ENCODE peak calls at places on chromosomes 11 and 22, in seven cellular contexts. One of them, this sample, is unnamed.

GRCh38 chr11:64284048-64284961 is at the start of gene BAD:
- DNase-seq in mammary epithelial cell: peak; percentile 88
- DNase-seq in fibroblast of lung: peak; percentile 91
- DNase-seq in hepatocyte: peak; percentile 97
- DNase-seq in MM.1S: peak; percentile 96
- DNase-seq in GM23338: peak; percentile 98
- DNase-seq in endothelial cell of umbilical vein: peak; percentile 91
- DNase-seq in this sample: peak; percentile 94

GRCh38 chr11:95698939-95699562 is 90.5 kb downstream of the FAM76B start:
- DNase-seq in mammary epithelial cell: peak; percentile 93
- DNase-seq in fibroblast of lung: no peak
- DNase-seq in hepatocyte: peak; percentile 20
- DNase-seq in MM.1S: no peak
- DNase-seq in GM23338: no peak
- DNase-seq in endothelial cell of umbilical vein: no peak
- DNase-seq in this sample: no peak

GRCh38 chr22:42644422-42645340 is 4.3 kb upstream of the ATP5MGL start:
- DNase-seq in mammary epithelial cell: no peak
- DNase-seq in fibroblast of lung: peak; percentile 42
- DNase-seq in hepatocyte: peak; percentile 52
- DNase-seq in MM.1S: no peak
- DNase-seq in GM23338: no peak
- DNase-seq in endothelial cell of umbilical vein: peak; percentile 75
- DNase-seq in this sample: no peak

GRCh38 chr11:133163463-133164419 is 368.6 kb downstream of the OPCML start:
- DNase-seq in mammary epithelial cell: peak; percentile 32
- DNase-seq in fibroblast of lung: peak; percentile 45
- DNase-seq in hepatocyte: peak; percentile 71
- DNase-seq in MM.1S: peak; percentile 29
- DNase-seq in GM23338: peak; percentile 86
- DNase-seq in endothelial cell of umbilical vein: no peak
- DNase-seq in this sample: peak; percentile 30

GRCh38 chr11:2136209-2136951 is 2.8 kb downstream of the IGF2 start:
- DNase-seq in mammary epithelial cell: no peak
- DNase-seq in fibroblast of lung: no peak
- DNase-seq in hepatocyte: no peak
- DNase-seq in MM.1S: no peak
- DNase-seq in GM23338: peak; percentile 64
- DNase-seq in endothelial cell of umbilical vein: no peak
- DNase-seq in this sample: no peak

GRCh38 chr11:119222308-119222707 is 16.2 kb downstream of the CBL start:
- DNase-seq in mammary epithelial cell: no peak
- DNase-seq in fibroblast of lung: peak; percentile 86
- DNase-seq in hepatocyte: peak; percentile 32
- DNase-seq in MM.1S: no peak
- DNase-seq in GM23338: no peak
- DNase-seq in endothelial cell of umbilical vein: peak; percentile 64
- DNase-seq in this sample: no peak

GRCh38 chr22:47547881-47548630 is 785.6 kb downstream of the TBC1D22A start:
- DNase-seq in mammary epithelial cell: no peak
- DNase-seq in fibroblast of lung: no peak
- DNase-seq in hepatocyte: no peak
- DNase-seq in MM.1S: no peak
- DNase-seq in GM23338: no peak
- DNase-seq in endothelial cell of umbilical vein: no peak
- DNase-seq in this sample: no peak

GRCh38 chr11:297666-298405 is 1.5 kb downstream of the IFITM5 start:
- DNase-seq in mammary epithelial cell: no peak
- DNase-seq in fibroblast of lung: no peak
- DNase-seq in hepatocyte: no peak
- DNase-seq in MM.1S: no peak
- DNase-seq in GM23338: no peak
- DNase-seq in endothelial cell of umbilical vein: no peak
- DNase-seq in this sample: no peak

GRCh38 chr11:17410606-17411379 is 22.3 kb upstream of the KCNJ11 start:
- DNase-seq in mammary epithelial cell: no peak
- DNase-seq in fibroblast of lung: no peak
- DNase-seq in hepatocyte: no peak
- DNase-seq in MM.1S: no peak
- DNase-seq in GM23338: no peak
- DNase-seq in endothelial cell of umbilical vein: peak; percentile 17
- DNase-seq in this sample: no peak

GRCh38 chr11:373716-374551 is 4.6 kb downstream of the B4GALNT4 start:
- DNase-seq in mammary epithelial cell: no peak
- DNase-seq in fibroblast of lung: no peak
- DNase-seq in hepatocyte: no peak
- DNase-seq in MM.1S: no peak
- DNase-seq in GM23338: no peak
- DNase-seq in endothelial cell of umbilical vein: no peak
- DNase-seq in this sample: no peak

GRCh38 chr11:120132645-120133185 is 5.2 kb downstream of the TRIM29 start:
- DNase-seq in mammary epithelial cell: no peak
- DNase-seq in fibroblast of lung: no peak
- DNase-seq in hepatocyte: no peak
- DNase-seq in MM.1S: no peak
- DNase-seq in GM23338: no peak
- DNase-seq in endothelial cell of umbilical vein: no peak
- DNase-seq in this sample: no peak

GRCh38 chr22:17397756-17398155 is 28.5 kb downstream of the CECR2 start:
- DNase-seq in mammary epithelial cell: no peak
- DNase-seq in fibroblast of lung: no peak
- DNase-seq in hepatocyte: no peak
- DNase-seq in MM.1S: no peak
- DNase-seq in GM23338: no peak
- DNase-seq in endothelial cell of umbilical vein: no peak
- DNase-seq in this sample: no peak

GRCh38 chr11:118918128-118918685 is 7.5 kb downstream of the BCL9L start:
- DNase-seq in mammary epithelial cell: peak; percentile 83
- DNase-seq in fibroblast of lung: peak; percentile 97
- DNase-seq in hepatocyte: peak; percentile 89
- DNase-seq in MM.1S: no peak
- DNase-seq in GM23338: peak; percentile 85
- DNase-seq in endothelial cell of umbilical vein: peak; percentile 75
- DNase-seq in this sample: no peak

GRCh38 chr22:40572976-40573375 is 63.5 kb downstream of the MRTFA start:
- DNase-seq in mammary epithelial cell: no peak
- DNase-seq in fibroblast of lung: peak; percentile 40
- DNase-seq in hepatocyte: no peak
- DNase-seq in MM.1S: no peak
- DNase-seq in GM23338: no peak
- DNase-seq in endothelial cell of umbilical vein: no peak
- DNase-seq in this sample: no peak

GRCh38 chr11:113874096-113874919 is 1.1 kb downstream of the USP28 start:
- DNase-seq in mammary epithelial cell: peak; percentile 23
- DNase-seq in fibroblast of lung: no peak
- DNase-seq in hepatocyte: no peak
- DNase-seq in MM.1S: no peak
- DNase-seq in GM23338: peak; percentile 39
- DNase-seq in endothelial cell of umbilical vein: no peak
- DNase-seq in this sample: no peak

GRCh38 chr22:45319319-45319675 is 9.6 kb downstream of the FAM118A start:
- DNase-seq in mammary epithelial cell: no peak
- DNase-seq in fibroblast of lung: peak; percentile 91
- DNase-seq in hepatocyte: peak; percentile 51
- DNase-seq in MM.1S: no peak
- DNase-seq in GM23338: peak; percentile 17
- DNase-seq in endothelial cell of umbilical vein: peak; percentile 29
- DNase-seq in this sample: no peak

GRCh38 chr22:48320048-48320655 is 1507.5 kb downstream of the BRD1 start:
- DNase-seq in mammary epithelial cell: no peak
- DNase-seq in fibroblast of lung: no peak
- DNase-seq in hepatocyte: no peak
- DNase-seq in MM.1S: no peak
- DNase-seq in GM23338: no peak
- DNase-seq in endothelial cell of umbilical vein: no peak
- DNase-seq in this sample: no peak

GRCh38 chr22:45064313-45065268 is 54.8 kb upstream of the PHF21B start:
- DNase-seq in mammary epithelial cell: peak; percentile 92
- DNase-seq in fibroblast of lung: peak; percentile 66
- DNase-seq in hepatocyte: no peak
- DNase-seq in MM.1S: no peak
- DNase-seq in GM23338: no peak
- DNase-seq in endothelial cell of umbilical vein: no peak
- DNase-seq in this sample: no peak

GRCh38 chr11:74269161-74269809 is 42.2 kb downstream of the P4HA3 start:
- DNase-seq in mammary epithelial cell: no peak
- DNase-seq in fibroblast of lung: peak; percentile 98
- DNase-seq in hepatocyte: peak; percentile 23
- DNase-seq in MM.1S: no peak
- DNase-seq in GM23338: no peak
- DNase-seq in endothelial cell of umbilical vein: no peak
- DNase-seq in this sample: no peak

GRCh38 chr22:46367707-46368191 is 32.2 kb downstream of the TRMU start:
- DNase-seq in mammary epithelial cell: peak; percentile 66
- DNase-seq in fibroblast of lung: peak; percentile 29
- DNase-seq in hepatocyte: peak; percentile 78
- DNase-seq in MM.1S: peak; percentile 85
- DNase-seq in GM23338: peak; percentile 87
- DNase-seq in endothelial cell of umbilical vein: peak; percentile 35
- DNase-seq in this sample: peak; percentile 62

GRCh38 chr11:130528301-130528651 is 79.8 kb downstream of the ADAMTS15 start:
- DNase-seq in mammary epithelial cell: no peak
- DNase-seq in fibroblast of lung: peak; percentile 38
- DNase-seq in hepatocyte: no peak
- DNase-seq in MM.1S: no peak
- DNase-seq in GM23338: no peak
- DNase-seq in endothelial cell of umbilical vein: no peak
- DNase-seq in this sample: no peak

GRCh38 chr11:77403228-77403627 is 70.7 kb downstream of the PAK1 start:
- DNase-seq in mammary epithelial cell: no peak
- DNase-seq in fibroblast of lung: no peak
- DNase-seq in hepatocyte: peak; percentile 16
- DNase-seq in MM.1S: no peak
- DNase-seq in GM23338: no peak
- DNase-seq in endothelial cell of umbilical vein: no peak
- DNase-seq in this sample: no peak

GRCh38 chr11:77400306-77400705 is 73.6 kb downstream of the PAK1 start:
- DNase-seq in mammary epithelial cell: no peak
- DNase-seq in fibroblast of lung: no peak
- DNase-seq in hepatocyte: no peak
- DNase-seq in MM.1S: no peak
- DNase-seq in GM23338: no peak
- DNase-seq in endothelial cell of umbilical vein: no peak
- DNase-seq in this sample: no peak

GRCh38 chr11:77402218-77402556 is 71.7 kb downstream of the PAK1 start:
- DNase-seq in mammary epithelial cell: no peak
- DNase-seq in fibroblast of lung: no peak
- DNase-seq in hepatocyte: no peak
- DNase-seq in MM.1S: no peak
- DNase-seq in GM23338: peak; percentile 32
- DNase-seq in endothelial cell of umbilical vein: no peak
- DNase-seq in this sample: no peak

GRCh38 chr11:77401486-77402217 is 72.2 kb downstream of the PAK1 start:
- DNase-seq in mammary epithelial cell: peak; percentile 73
- DNase-seq in fibroblast of lung: no peak
- DNase-seq in hepatocyte: no peak
- DNase-seq in MM.1S: no peak
- DNase-seq in GM23338: no peak
- DNase-seq in endothelial cell of umbilical vein: no peak
- DNase-seq in this sample: no peak

DNA sequence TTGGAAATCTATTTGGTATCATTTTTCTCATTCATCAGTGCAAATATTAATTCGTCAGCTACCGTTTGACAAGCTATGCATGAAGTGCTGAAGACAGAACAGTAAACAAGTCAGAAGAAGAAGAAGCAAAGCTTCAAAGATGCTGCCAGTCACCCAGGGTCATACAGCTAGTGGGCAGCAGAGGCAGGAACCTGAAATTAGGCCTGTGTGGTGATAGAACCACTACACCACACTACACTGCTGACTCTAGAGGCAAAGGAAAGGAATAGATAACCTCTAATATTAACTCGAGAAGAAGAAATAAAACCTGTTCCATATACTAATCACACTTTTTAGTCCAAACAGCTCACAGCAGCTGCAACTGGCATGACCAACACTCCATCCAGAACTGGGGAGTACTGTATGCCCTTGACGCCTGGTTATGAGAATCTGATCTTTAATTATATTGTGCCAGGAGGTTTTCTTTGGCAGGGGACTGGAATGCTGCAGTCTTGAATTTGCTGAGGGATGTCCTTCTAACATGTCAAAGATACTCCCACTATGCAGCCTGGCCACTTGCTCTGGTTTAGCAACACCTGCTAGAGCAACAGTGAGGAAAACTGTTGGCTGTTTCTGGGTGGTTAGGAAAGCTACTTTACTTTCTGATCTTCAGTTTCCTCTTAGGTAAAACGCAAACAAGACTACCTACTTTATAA is 73.0 kb downstream of the PAK1 start:
- DNase-seq in mammary epithelial cell: no peak
- DNase-seq in fibroblast of lung: no peak
- DNase-seq in hepatocyte: no peak
- DNase-seq in MM.1S: no peak
- DNase-seq in GM23338: no peak
- DNase-seq in endothelial cell of umbilical vein: no peak
- DNase-seq in this sample: no peak
- H4K20me1 ChIP-seq in mammary epithelial cell: no peaks in the 10 kb centered on the region
- H4K20me1 ChIP-seq in fibroblast of lung: no peaks in the 10 kb centered on the region
- H4K20me1 ChIP-seq in hepatocyte: no peaks in the 10 kb centered on the region
- H4K20me1 ChIP-seq in MM.1S: no peaks in the 10 kb centered on the region
- H4K20me1 ChIP-seq in GM23338: peaks cover 88% of the 10 kb centered on the region
- H4K20me1 ChIP-seq in endothelial cell of umbilical vein: no peaks in the 10 kb centered on the region
- H4K20me1 ChIP-seq in this sample: no peaks in the 10 kb centered on the region

GRCh38 chr11:46535688-46536087 is 58.1 kb downstream of the AMBRA1 start:
- DNase-seq in mammary epithelial cell: no peak
- DNase-seq in fibroblast of lung: no peak
- DNase-seq in hepatocyte: no peak
- DNase-seq in MM.1S: no peak
- DNase-seq in GM23338: no peak
- DNase-seq in endothelial cell of umbilical vein: no peak
- DNase-seq in this sample: no peak
- H4K20me1 ChIP-seq in mammary epithelial cell: peaks cover 13% of the 10 kb centered on the region
- H4K20me1 ChIP-seq in fibroblast of lung: no peaks in the 10 kb centered on the region
- H4K20me1 ChIP-seq in hepatocyte: peaks cover 73% of the 10 kb centered on the region
- H4K20me1 ChIP-seq in MM.1S: peaks cover 7% of the 10 kb centered on the region
- H4K20me1 ChIP-seq in GM23338: peaks cover 16% of the 10 kb centered on the region
- H4K20me1 ChIP-seq in endothelial cell of umbilical vein: peaks cover 7% of the 10 kb centered on the region
- H4K20me1 ChIP-seq in this sample: peaks cover 12% of the 10 kb centered on the region

GRCh38 chr22:36333632-36334031 is 54.1 kb downstream of the MYH9 start:
- DNase-seq in mammary epithelial cell: no peak
- DNase-seq in fibroblast of lung: no peak
- DNase-seq in hepatocyte: peak; percentile 46
- DNase-seq in MM.1S: peak; percentile 10
- DNase-seq in GM23338: no peak
- DNase-seq in endothelial cell of umbilical vein: no peak
- DNase-seq in this sample: no peak
- H4K20me1 ChIP-seq in mammary epithelial cell: no peaks in the 10 kb centered on the region
- H4K20me1 ChIP-seq in fibroblast of lung: no peaks in the 10 kb centered on the region
- H4K20me1 ChIP-seq in hepatocyte: peaks cover 14% of the 10 kb centered on the region
- H4K20me1 ChIP-seq in MM.1S: peaks cover 4% of the 10 kb centered on the region
- H4K20me1 ChIP-seq in GM23338: peaks cover 28% of the 10 kb centered on the region
- H4K20me1 ChIP-seq in endothelial cell of umbilical vein: no peaks in the 10 kb centered on the region
- H4K20me1 ChIP-seq in this sample: no peaks in the 10 kb centered on the region

DNA sequence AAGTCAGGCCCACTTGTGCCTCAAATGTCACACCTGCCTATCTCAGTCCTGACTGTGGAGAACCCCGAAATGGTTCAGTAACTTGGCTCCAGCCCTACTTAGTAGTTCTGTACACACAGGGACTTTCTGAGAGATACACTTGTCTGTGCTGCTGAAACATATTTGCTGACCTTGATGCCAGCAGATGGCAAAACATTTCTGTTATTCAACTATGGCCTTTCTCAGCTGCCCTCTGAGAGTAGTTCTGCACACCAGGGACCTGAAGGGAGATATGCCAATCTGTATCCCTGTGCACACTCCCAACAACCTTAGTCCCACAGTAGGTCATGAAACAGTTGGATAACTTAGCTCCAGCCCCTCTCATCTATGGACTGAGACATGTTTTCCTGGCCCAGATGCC is 1651.5 kb downstream of the LRRC4C start:
- DNase-seq in mammary epithelial cell: no peak
- DNase-seq in fibroblast of lung: no peak
- DNase-seq in hepatocyte: no peak
- DNase-seq in MM.1S: no peak
- DNase-seq in GM23338: no peak
- DNase-seq in endothelial cell of umbilical vein: no peak
- DNase-seq in this sample: no peak
- H4K20me1 ChIP-seq in mammary epithelial cell: no peaks in the 10 kb centered on the region
- H4K20me1 ChIP-seq in fibroblast of lung: no peaks in the 10 kb centered on the region
- H4K20me1 ChIP-seq in hepatocyte: no peaks in the 10 kb centered on the region
- H4K20me1 ChIP-seq in MM.1S: no peaks in the 10 kb centered on the region
- H4K20me1 ChIP-seq in GM23338: no peaks in the 10 kb centered on the region
- H4K20me1 ChIP-seq in endothelial cell of umbilical vein: no peaks in the 10 kb centered on the region
- H4K20me1 ChIP-seq in this sample: no peaks in the 10 kb centered on the region